ENCODE peak calls at places on chromosomes 7 and 10, in six cellular contexts. D, W, J, A, Y and V are unnamed samples.

GRCh38 chr7:136956232-136956631 is 87.8 kb downstream of the CHRM2 start:
- DNase-seq in D (no peak), W (no peak), J (no peak), A (no peak), Y (peak; percentile 93), V (no peak)

GRCh38 chr7:134320201-134320600 is 3.5 kb upstream of the SLC35B4 start:
- DNase-seq in D (no peak), W (no peak), J (no peak), A (no peak), Y (peak; percentile 26), V (no peak)

GRCh38 chr7:76300210-76300731 is 2.2 kb upstream of the HSPB1 start:
- DNase-seq in D (no peak), W (peak; percentile 91), J (peak; percentile 42), A (no peak), Y (peak; percentile 79), V (peak; percentile 53)

GRCh38 chr7:156604836-156605695 is 35.5 kb upstream of the RNF32 start:
- DNase-seq in D (no peak), W (no peak), J (no peak), A (no peak), Y (no peak), V (no peak)

GRCh38 chr7:100079024-100079560 is 2.4 kb downstream of the ZNF3 start:
- DNase-seq in D (no peak), W (peak; percentile 98), J (no peak), A (no peak), Y (no peak), V (peak; percentile 78)

GRCh38 chr10:126421745-126422144 is 33.5 kb upstream of the ADAM12 start:
- DNase-seq in D (no peak), W (no peak), J (no peak), A (no peak), Y (peak; percentile 89), V (no peak)

GRCh38 chr10:97539523-97540200 is 32.9 kb upstream of the ANKRD2 start:
- DNase-seq in D (no peak), W (no peak), J (no peak), A (no peak), Y (peak; percentile 29), V (no peak)

GRCh38 chr10:127195041-127195506 is 1.3 kb downstream of the INSYN2A start:
- DNase-seq in D (no peak), W (no peak), J (no peak), A (no peak), Y (no peak), V (no peak)

GRCh38 chr7:25288536-25289283 is 60.4 kb upstream of the NPVF start:
- DNase-seq in D (no peak), W (no peak), J (no peak), A (no peak), Y (no peak), V (no peak)

GRCh38 chr7:1421946-1422345 is 37.3 kb downstream of the MICALL2 start:
- DNase-seq in D (no peak), W (no peak), J (no peak), A (no peak), Y (no peak), V (no peak)

GRCh38 chr10:45470098-45471012 is 96.3 kb downstream of the ALOX5 start:
- DNase-seq in D (no peak), W (no peak), J (no peak), A (no peak), Y (no peak), V (peak; percentile 34)

GRCh38 chr7:1864126-1864940 is 194.3 kb downstream of the ELFN1 start:
- DNase-seq in D (no peak), W (no peak), J (no peak), A (peak; percentile 45), Y (no peak), V (no peak)

GRCh38 chr10:6204341-6205191 is 1.8 kb downstream of the PFKFB3 start:
- DNase-seq in D (peak; percentile 24), W (no peak), J (no peak), A (peak; percentile 45), Y (peak; percentile 57), V (peak; percentile 32)

GRCh38 chr10:100186253-100186780 is 488 bp upstream of the ERLIN1 start:
- DNase-seq in D (peak; percentile 14), W (peak; percentile 60), J (no peak), A (no peak), Y (peak; percentile 31), V (peak; percentile 58)

GRCh38 chr7:151024435-151025056 is at the start of gene ATG9B:
- DNase-seq in D (no peak), W (no peak), J (no peak), A (no peak), Y (no peak), V (no peak)

GRCh38 chr10:5094265-5095205 is at the start of gene AKR1C3:
- DNase-seq in D (no peak), W (peak; percentile 88), J (peak; percentile 23), A (no peak), Y (peak; percentile 76), V (no peak)

GRCh38 chr7:112084506-112084905 is 121.7 kb downstream of the DOCK4 start:
- DNase-seq in D (no peak), W (no peak), J (no peak), A (no peak), Y (no peak), V (no peak)

GRCh38 chr7:158676171-158676840 is 28.3 kb downstream of the NCAPG2 start:
- DNase-seq in D (no peak), W (no peak), J (no peak), A (no peak), Y (peak; percentile 63), V (no peak)